ENCODE peak calls at places on chromosomes 2 and 18, in nine cellular contexts. V is astrocyte of the spinal cord, E is adrenal gland, H is AG04450, N is lower lobe of right lung, T is A549, R is IMR-90, A is lower leg skin, L is thyroid gland. C is an unnamed sample.

GRCh38 chr2:98910349-98911125 is 25.5 kb downstream of the CRACDL start:
- DNase-seq in V (no peak), E (no peak), H (no peak), N (no peak), T (no peak), R (no peak), A (peak), L (no peak), C (no peak)

GRCh38 chr2:212294816-212295215 is 243.8 kb downstream of the ERBB4 start:
- DNase-seq in V (no peak), E (no peak), H (no peak), N (no peak), T (no peak), R (no peak), A (no peak), L (no peak), C (no peak)

GRCh38 chr18:22052405-22053105 is 116.8 kb upstream of the GATA6 start:
- DNase-seq in V (no peak), E (peak), H (no peak), N (no peak), T (no peak), R (no peak), A (no peak), L (no peak), C (no peak)

GRCh38 chr2:187684181-187684580 is 129.9 kb upstream of the TFPI start:
- DNase-seq in V (no peak), E (no peak), H (no peak), N (no peak), T (no peak), R (peak), A (no peak), L (no peak), C (peak)

GRCh38 chr2:203751886-203752285 is 45.4 kb downstream of the CD28 start:
- DNase-seq in V (peak), E (no peak), H (no peak), N (no peak), T (no peak), R (peak), A (no peak), L (no peak), C (peak)

GRCh38 chr2:152504618-152505017 is 169.6 kb downstream of the FMNL2 start:
- DNase-seq in V (no peak), E (no peak), H (no peak), N (no peak), T (peak), R (peak), A (no peak), L (no peak), C (peak)

GRCh38 chr2:120735750-120736170 is at the start of gene GLI2:
- DNase-seq in V (peak), E (peak), H (peak), N (peak), T (peak), R (peak), A (peak), L (peak), C (peak)

GRCh38 chr2:172953411-172953810 is 122.2 kb upstream of the MAP3K20 start:
- DNase-seq in V (no peak), E (no peak), H (no peak), N (no peak), T (no peak), R (no peak), A (no peak), L (no peak), C (no peak)

GRCh38 chr18:70454705-70455322 is 166.0 kb downstream of the SOCS6 start:
- DNase-seq in V (peak), E (peak), H (peak), N (no peak), T (peak), R (peak), A (no peak), L (peak), C (peak)

GRCh38 chr2:231321556-231322334 is 73.8 kb upstream of the B3GNT7 start:
- DNase-seq in V (no peak), E (peak), H (no peak), N (peak), T (no peak), R (no peak), A (peak), L (no peak), C (no peak)

GRCh38 chr2:223090540-223091235 is 38.7 kb downstream of the KCNE4 start:
- DNase-seq in V (no peak), E (no peak), H (no peak), N (no peak), T (no peak), R (no peak), A (no peak), L (no peak), C (no peak)

GRCh38 chr2:69238449-69239031 is 148.5 kb downstream of the GFPT1 start:
- DNase-seq in V (peak), E (no peak), H (peak), N (no peak), T (no peak), R (peak), A (no peak), L (no peak), C (peak)

GRCh38 chr18:8348051-8348450 is 261.2 kb upstream of the RAB12 start:
- DNase-seq in V (no peak), E (no peak), H (no peak), N (no peak), T (no peak), R (no peak), A (no peak), L (no peak), C (no peak)

GRCh38 chr2:73291461-73292315 is 1.7 kb downstream of the EGR4 start:
- DNase-seq in V (no peak), E (no peak), H (no peak), N (peak), T (peak), R (no peak), A (no peak), L (no peak), C (no peak)

GRCh38 chr18:77222464-77222863 is 27.2 kb upstream of the GALR1 start:
- DNase-seq in V (no peak), E (no peak), H (no peak), N (no peak), T (no peak), R (no peak), A (no peak), L (no peak), C (no peak)

GRCh38 chr2:211864328-211864727 is 674.3 kb downstream of the ERBB4 start:
- DNase-seq in V (no peak), E (no peak), H (no peak), N (no peak), T (no peak), R (no peak), A (no peak), L (no peak), C (no peak)

GRCh38 chr2:161576421-161576820 is 47.8 kb upstream of the SLC4A10 start:
- DNase-seq in V (no peak), E (no peak), H (no peak), N (no peak), T (peak), R (no peak), A (no peak), L (no peak), C (no peak)

GRCh38 chr18:42168487-42168886 is 213.5 kb downstream of the PIK3C3 start:
- DNase-seq in V (no peak), E (no peak), H (no peak), N (no peak), T (no peak), R (no peak), A (no peak), L (no peak), C (no peak)

GRCh38 chr18:14086459-14087231 is 45.6 kb downstream of the ZNF519 start:
- DNase-seq in V (peak), E (peak), H (no peak), N (no peak), T (peak), R (peak), A (no peak), L (no peak), C (peak)

GRCh38 chr18:71799016-71799673 is 745.0 kb downstream of the CBLN2 start:
- DNase-seq in V (no peak), E (no peak), H (peak), N (no peak), T (no peak), R (peak), A (no peak), L (no peak), C (peak)

GRCh38 chr2:63831176-63831575 is 10.5 kb upstream of the UGP2 start:
- DNase-seq in V (no peak), E (no peak), H (no peak), N (no peak), T (no peak), R (no peak), A (no peak), L (no peak), C (no peak)

GRCh38 chr18:23503967-23504352 is 649 bp downstream of the RMC1 start:
- DNase-seq in V (no peak), E (no peak), H (no peak), N (no peak), T (no peak), R (no peak), A (no peak), L (no peak), C (no peak)

GRCh38 chr18:23506393-23506792 is 3.1 kb downstream of the RMC1 start:
- DNase-seq in V (no peak), E (no peak), H (no peak), N (no peak), T (no peak), R (no peak), A (no peak), L (no peak), C (no peak)

GRCh38 chr18:23502516-23503037 is 734 bp upstream of the RMC1 start:
- DNase-seq in V (no peak), E (no peak), H (no peak), N (no peak), T (no peak), R (no peak), A (no peak), L (no peak), C (no peak)

GRCh38 chr18:23503038-23503966 is at the start of gene RMC1:
- DNase-seq in V (peak), E (peak), H (peak), N (peak), T (peak), R (peak), A (peak), L (peak), C (peak)

DNA sequence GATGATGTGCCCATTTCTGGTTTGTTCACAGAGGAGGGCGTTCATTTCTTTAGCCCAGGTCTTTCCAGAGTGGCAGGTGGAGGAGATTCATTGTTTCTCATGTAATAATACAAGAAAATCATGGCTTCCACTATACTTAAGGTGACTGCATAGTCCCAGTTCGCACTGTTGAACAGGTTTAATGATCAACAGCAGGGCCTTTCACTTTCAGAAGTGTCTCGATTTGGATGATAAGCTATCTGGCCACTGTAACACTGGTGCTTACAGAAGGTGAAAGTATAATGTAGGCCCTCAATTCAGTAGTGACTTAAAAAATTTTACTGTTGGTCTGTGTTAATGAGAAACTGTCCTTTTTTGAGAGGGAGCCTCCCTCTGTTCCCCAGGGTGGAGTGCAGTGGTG is 1.4 kb downstream of the RMC1 start:
- DNase-seq in V (no peak), E (no peak), H (no peak), N (no peak), T (no peak), R (no peak), A (no peak), L (no peak), C (no peak)
- H3K4me3 ChIP-seq in V (no peak), E (no peak), H (peak), N (peak), T (peak), R (no peak), A (no peak), L (no peak), C (peak)

DNA sequence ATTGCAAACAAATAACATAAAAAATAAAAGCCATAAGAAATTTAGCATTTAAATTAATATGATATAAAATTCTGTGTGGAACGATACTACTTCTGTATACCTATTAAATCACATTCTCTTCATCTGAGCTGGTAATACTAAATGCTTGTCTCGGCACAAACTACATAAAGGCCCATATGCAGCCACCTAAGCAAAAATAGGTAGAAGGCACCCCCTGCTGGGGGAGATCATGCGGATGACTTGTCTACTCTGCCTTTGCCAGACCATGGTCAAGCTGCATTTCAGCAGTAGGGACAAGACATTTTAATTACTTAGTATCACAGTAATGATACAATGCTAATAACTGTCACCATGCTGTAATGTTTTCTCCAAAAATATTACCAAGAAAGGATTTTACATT is 108.0 kb downstream of the CDH19 start:
- DNase-seq in V (peak), E (peak), H (no peak), N (peak), T (no peak), R (no peak), A (no peak), L (peak), C (no peak)
- TF ChIP-seq CTCF in V (peak), E (no peak), H (no peak), N (peak), T (peak), R (no peak), A (no peak), L (peak), C (no peak)

GRCh38 chr18:56162871-56163270 is 475.5 kb downstream of the TXNL1 start:
- DNase-seq in V (no peak), E (no peak), H (no peak), N (no peak), T (no peak), R (no peak), A (no peak), L (no peak), C (no peak)

GRCh38 chr18:56158676-56159075 is 479.7 kb downstream of the TXNL1 start:
- DNase-seq in V (no peak), E (no peak), H (peak), N (no peak), T (no peak), R (peak), A (no peak), L (no peak), C (no peak)

GRCh38 chr18:56162316-56162715 is 476.1 kb downstream of the TXNL1 start:
- DNase-seq in V (no peak), E (no peak), H (no peak), N (no peak), T (no peak), R (peak), A (no peak), L (no peak), C (no peak)

GRCh38 chr18:56165601-56166355 is 472.6 kb downstream of the TXNL1 start:
- DNase-seq in V (no peak), E (no peak), H (no peak), N (no peak), T (no peak), R (no peak), A (no peak), L (no peak), C (no peak)

DNA sequence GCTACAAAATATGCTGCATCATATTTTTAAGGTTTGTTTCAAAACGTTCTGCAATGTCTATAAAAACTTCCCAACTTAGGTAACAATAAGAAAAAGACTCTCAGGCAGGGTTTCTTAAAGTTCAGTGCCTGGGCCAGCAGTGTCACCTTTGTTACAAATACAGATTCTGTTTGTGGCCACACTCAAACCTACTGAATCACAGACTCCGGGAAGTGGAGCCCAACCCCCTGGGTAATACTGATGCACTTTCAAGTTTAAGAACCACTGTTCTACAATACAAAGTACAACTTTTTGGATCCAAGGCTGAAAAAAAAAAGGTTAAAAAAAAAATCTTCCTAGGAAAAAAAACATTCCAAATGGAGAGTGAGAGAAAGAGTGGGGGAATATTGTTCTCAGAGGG is 476.8 kb downstream of the TXNL1 start:
- DNase-seq in V (no peak), E (no peak), H (no peak), N (no peak), T (no peak), R (no peak), A (no peak), L (peak), C (no peak)
- H3K4me3 ChIP-seq in V (no peak), E (no peak), H (no peak), N (no peak), T (no peak), R (no peak), A (no peak), L (no peak), C (no peak)

GRCh38 chr18:60684843-60685513 is 312.4 kb upstream of the MC4R start:
- DNase-seq in V (peak), E (no peak), H (no peak), N (no peak), T (no peak), R (peak), A (no peak), L (no peak), C (peak)
- TF ChIP-seq CTCF in V (peak), E (peak), H (peak), N (peak), T (peak), R (peak), A (no peak), L (peak), C (peak)

GRCh38 chr2:208571764-208572131 is 165.2 kb downstream of the PTH2R start:
- DNase-seq in V (no peak), E (no peak), H (no peak), N (no peak), T (no peak), R (no peak), A (no peak), L (no peak), C (no peak)
- H3K4me3 ChIP-seq in V (no peak), E (no peak), H (no peak), N (no peak), T (no peak), R (no peak), A (no peak), L (no peak), C (no peak)

DNA sequence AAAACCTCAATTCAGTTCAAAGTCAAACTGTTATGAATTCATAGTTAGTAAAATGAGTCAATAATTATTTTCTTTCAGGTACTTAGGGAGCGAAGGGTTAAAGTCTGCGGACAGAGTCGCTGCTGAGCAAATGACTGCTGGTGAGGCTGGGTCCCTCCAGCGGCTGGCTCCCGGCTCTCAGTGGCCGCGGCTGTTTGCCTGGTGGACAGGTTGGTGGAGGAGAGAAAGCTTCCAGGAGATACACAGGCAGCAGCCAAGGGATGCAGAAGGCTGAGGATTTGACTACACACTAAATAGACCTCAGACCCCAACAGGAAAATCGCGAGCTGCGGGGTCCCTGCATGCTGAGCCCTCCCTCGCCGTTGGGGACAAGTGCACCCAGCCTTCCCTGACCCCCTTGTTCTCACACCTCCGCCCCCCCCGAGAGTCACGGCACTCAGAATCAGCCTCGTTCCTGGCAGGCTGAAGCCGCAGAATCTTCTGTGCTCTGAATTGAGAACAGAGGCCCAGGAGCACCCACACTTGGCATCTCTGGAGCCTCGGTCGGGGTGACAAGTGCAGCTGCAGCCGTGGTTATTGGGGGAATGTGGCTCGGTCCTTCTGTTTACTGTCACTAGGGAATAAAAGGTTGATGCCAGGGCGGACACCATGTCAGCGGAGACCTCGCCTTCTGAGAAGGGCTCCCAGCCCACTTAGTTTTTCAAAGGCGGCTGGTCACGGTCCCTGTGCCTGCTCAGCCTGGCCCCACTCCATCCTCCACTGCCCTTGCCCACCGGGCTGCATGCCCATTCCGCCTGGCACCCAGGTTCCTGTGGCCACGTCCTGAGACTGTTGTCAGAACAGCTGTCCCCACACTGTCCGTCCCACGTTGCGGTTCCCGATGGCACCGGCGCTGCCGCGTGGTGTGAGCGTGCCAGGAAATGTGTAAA is 74.0 kb downstream of the SLC66A2 start:
- DNase-seq in V (no peak), E (no peak), H (no peak), N (no peak), T (no peak), R (no peak), A (peak), L (no peak), C (no peak)
- TF ChIP-seq CTCF in V (no peak), E (no peak), H (no peak), N (no peak), T (no peak), R (no peak), A (no peak), L (no peak), C (no peak)

DNA sequence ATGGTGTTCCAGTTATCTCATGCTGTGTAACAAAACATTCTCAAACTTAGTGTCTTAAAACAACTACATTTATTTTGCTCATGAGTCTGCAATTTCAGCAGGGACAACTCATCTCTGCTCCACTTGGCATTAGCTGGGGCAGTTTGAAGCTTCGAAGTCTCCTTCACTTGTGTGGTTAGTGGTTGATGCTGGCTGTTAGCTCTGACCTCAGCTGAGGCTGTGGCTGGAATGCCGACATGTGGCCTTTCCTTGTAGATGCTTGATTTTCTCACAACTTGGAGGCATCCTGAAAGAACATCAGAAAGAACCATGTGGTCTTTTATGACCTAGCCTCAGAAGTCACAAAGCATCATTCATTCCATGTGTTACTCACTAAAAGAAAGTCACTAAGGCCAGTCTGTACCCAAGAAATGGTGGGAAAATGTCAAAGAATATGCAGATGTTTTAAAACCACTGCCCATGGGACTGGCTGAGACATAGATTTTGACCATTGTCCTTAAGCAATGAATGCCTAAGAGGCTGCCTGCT is 3.8 kb upstream of the TMSB10 start:
- DNase-seq in V (peak), E (no peak), H (no peak), N (no peak), T (no peak), R (peak), A (no peak), L (no peak), C (peak)
- H3K4me3 ChIP-seq in V (no peak), E (no peak), H (no peak), N (no peak), T (no peak), R (no peak), A (no peak), L (no peak), C (no peak)

GRCh38 chr2:58871469-58872142 is 630.5 kb upstream of the FANCL start:
- DNase-seq in V (no peak), E (no peak), H (no peak), N (no peak), T (no peak), R (no peak), A (no peak), L (no peak), C (no peak)
- TF ChIP-seq CTCF in V (peak), E (no peak), H (no peak), N (no peak), T (no peak), R (no peak), A (no peak), L (no peak), C (no peak)

C was measured in fibroblast of the aortic adventitia.